ENCODE peak calls at places on chromosomes 6 and 20, in eight cellular contexts. One of them, this sample, is unnamed.

GRCh38 chr6:19380287-19380686 is 456.9 kb upstream of the ID4 start:
- DNase-seq in upper lobe of left lung: no peak
- DNase-seq in sigmoid colon: no peak
- DNase-seq in H1: no peak
- DNase-seq in heart left ventricle: no peak
- DNase-seq in IMR-90: no peak
- DNase-seq in breast epithelium: no peak
- DNase-seq in Peyer's patch: no peak
- DNase-seq in this sample: no peak

GRCh38 chr20:15913661-15914060 is 659.6 kb downstream of the KIF16B start:
- DNase-seq in upper lobe of left lung: no peak
- DNase-seq in sigmoid colon: no peak
- DNase-seq in H1: no peak
- DNase-seq in heart left ventricle: no peak
- DNase-seq in IMR-90: no peak
- DNase-seq in breast epithelium: no peak
- DNase-seq in Peyer's patch: no peak
- DNase-seq in this sample: no peak

GRCh38 chr6:12353731-12354130 is 63.6 kb downstream of the EDN1 start:
- DNase-seq in upper lobe of left lung: no peak
- DNase-seq in sigmoid colon: no peak
- DNase-seq in H1: no peak
- DNase-seq in heart left ventricle: no peak
- DNase-seq in IMR-90: no peak
- DNase-seq in breast epithelium: peak; percentile 37
- DNase-seq in Peyer's patch: no peak
- DNase-seq in this sample: no peak

GRCh38 chr6:167568407-167569024 is 243.6 kb downstream of the TTLL2 start:
- DNase-seq in upper lobe of left lung: no peak
- DNase-seq in sigmoid colon: peak; percentile 27
- DNase-seq in H1: no peak
- DNase-seq in heart left ventricle: no peak
- DNase-seq in IMR-90: no peak
- DNase-seq in breast epithelium: peak; percentile 11
- DNase-seq in Peyer's patch: no peak
- DNase-seq in this sample: peak; percentile 56

GRCh38 chr6:44524491-44525227 is 137.2 kb downstream of the CDC5L start:
- DNase-seq in upper lobe of left lung: peak; percentile 12
- DNase-seq in sigmoid colon: no peak
- DNase-seq in H1: no peak
- DNase-seq in heart left ventricle: no peak
- DNase-seq in IMR-90: no peak
- DNase-seq in breast epithelium: no peak
- DNase-seq in Peyer's patch: no peak
- DNase-seq in this sample: no peak

GRCh38 chr6:107118976-107119375 is 3.7 kb upstream of the BEND3 start:
- DNase-seq in upper lobe of left lung: no peak
- DNase-seq in sigmoid colon: no peak
- DNase-seq in H1: no peak
- DNase-seq in heart left ventricle: no peak
- DNase-seq in IMR-90: no peak
- DNase-seq in breast epithelium: no peak
- DNase-seq in Peyer's patch: no peak
- DNase-seq in this sample: peak; percentile 20

GRCh38 chr20:23680151-23680550 is 8.7 kb downstream of the CST4 start:
- DNase-seq in upper lobe of left lung: no peak
- DNase-seq in sigmoid colon: no peak
- DNase-seq in H1: no peak
- DNase-seq in heart left ventricle: no peak
- DNase-seq in IMR-90: no peak
- DNase-seq in breast epithelium: no peak
- DNase-seq in Peyer's patch: no peak
- DNase-seq in this sample: no peak

GRCh38 chr6:29255530-29255929 is 46.0 kb upstream of the OR14J1 start:
- DNase-seq in upper lobe of left lung: no peak
- DNase-seq in sigmoid colon: no peak
- DNase-seq in H1: no peak
- DNase-seq in heart left ventricle: no peak
- DNase-seq in IMR-90: no peak
- DNase-seq in breast epithelium: no peak
- DNase-seq in Peyer's patch: no peak
- DNase-seq in this sample: no peak

GRCh38 chr6:153588328-153588727 is 450.7 kb upstream of the OPRM1 start:
- DNase-seq in upper lobe of left lung: no peak
- DNase-seq in sigmoid colon: no peak
- DNase-seq in H1: no peak
- DNase-seq in heart left ventricle: no peak
- DNase-seq in IMR-90: no peak
- DNase-seq in breast epithelium: no peak
- DNase-seq in Peyer's patch: no peak
- DNase-seq in this sample: no peak

GRCh38 chr6:139027620-139028182 is 844 bp upstream of the ABRACL start:
- DNase-seq in upper lobe of left lung: no peak
- DNase-seq in sigmoid colon: no peak
- DNase-seq in H1: no peak
- DNase-seq in heart left ventricle: no peak
- DNase-seq in IMR-90: peak; percentile 63
- DNase-seq in breast epithelium: no peak
- DNase-seq in Peyer's patch: peak; percentile 53
- DNase-seq in this sample: peak; percentile 72

GRCh38 chr6:143579703-143580102 is 68.2 kb upstream of the FUCA2 start:
- DNase-seq in upper lobe of left lung: no peak
- DNase-seq in sigmoid colon: peak; percentile 87
- DNase-seq in H1: no peak
- DNase-seq in heart left ventricle: no peak
- DNase-seq in IMR-90: peak; percentile 95
- DNase-seq in breast epithelium: no peak
- DNase-seq in Peyer's patch: no peak
- DNase-seq in this sample: peak; percentile 55

GRCh38 chr6:160424256-160424655 is 76.1 kb downstream of the SLC22A3 start:
- DNase-seq in upper lobe of left lung: no peak
- DNase-seq in sigmoid colon: no peak
- DNase-seq in H1: no peak
- DNase-seq in heart left ventricle: no peak
- DNase-seq in IMR-90: no peak
- DNase-seq in breast epithelium: no peak
- DNase-seq in Peyer's patch: no peak
- DNase-seq in this sample: no peak

GRCh38 chr20:36859282-36859555 is 16.7 kb upstream of the TLDC2 start:
- DNase-seq in upper lobe of left lung: no peak
- DNase-seq in sigmoid colon: no peak
- DNase-seq in H1: no peak
- DNase-seq in heart left ventricle: no peak
- DNase-seq in IMR-90: no peak
- DNase-seq in breast epithelium: no peak
- DNase-seq in Peyer's patch: no peak
- DNase-seq in this sample: no peak

GRCh38 chr6:7129360-7129759 is 21.6 kb downstream of the RREB1 start:
- DNase-seq in upper lobe of left lung: no peak
- DNase-seq in sigmoid colon: no peak
- DNase-seq in H1: no peak
- DNase-seq in heart left ventricle: no peak
- DNase-seq in IMR-90: no peak
- DNase-seq in breast epithelium: peak; percentile 49
- DNase-seq in Peyer's patch: no peak
- DNase-seq in this sample: no peak

GRCh38 chr20:2518558-2518957 is 9.8 kb upstream of the ZNF343 start:
- DNase-seq in upper lobe of left lung: no peak
- DNase-seq in sigmoid colon: no peak
- DNase-seq in H1: no peak
- DNase-seq in heart left ventricle: no peak
- DNase-seq in IMR-90: no peak
- DNase-seq in breast epithelium: no peak
- DNase-seq in Peyer's patch: no peak
- DNase-seq in this sample: no peak

GRCh38 chr6:1335367-1336037 is 23.6 kb downstream of the FOXQ1 start:
- DNase-seq in upper lobe of left lung: no peak
- DNase-seq in sigmoid colon: no peak
- DNase-seq in H1: no peak
- DNase-seq in heart left ventricle: peak; percentile 51
- DNase-seq in IMR-90: peak; percentile 76
- DNase-seq in breast epithelium: peak; percentile 92
- DNase-seq in Peyer's patch: peak; percentile 58
- DNase-seq in this sample: peak; percentile 54

GRCh38 chr6:44042261-44043035 is 84.8 kb downstream of the MRPL14 start:
- DNase-seq in upper lobe of left lung: no peak
- DNase-seq in sigmoid colon: peak; percentile 46
- DNase-seq in H1: no peak
- DNase-seq in heart left ventricle: no peak
- DNase-seq in IMR-90: no peak
- DNase-seq in breast epithelium: no peak
- DNase-seq in Peyer's patch: no peak
- DNase-seq in this sample: no peak

GRCh38 chr20:5914859-5915258 is 35.5 kb downstream of the TRMT6 start:
- DNase-seq in upper lobe of left lung: no peak
- DNase-seq in sigmoid colon: no peak
- DNase-seq in H1: no peak
- DNase-seq in heart left ventricle: no peak
- DNase-seq in IMR-90: no peak
- DNase-seq in breast epithelium: no peak
- DNase-seq in Peyer's patch: no peak
- DNase-seq in this sample: no peak

GRCh38 chr6:143023695-143024094 is 37.0 kb upstream of the AIG1 start:
- DNase-seq in upper lobe of left lung: no peak
- DNase-seq in sigmoid colon: no peak
- DNase-seq in H1: no peak
- DNase-seq in heart left ventricle: no peak
- DNase-seq in IMR-90: no peak
- DNase-seq in breast epithelium: no peak
- DNase-seq in Peyer's patch: no peak
- DNase-seq in this sample: no peak

DNA sequence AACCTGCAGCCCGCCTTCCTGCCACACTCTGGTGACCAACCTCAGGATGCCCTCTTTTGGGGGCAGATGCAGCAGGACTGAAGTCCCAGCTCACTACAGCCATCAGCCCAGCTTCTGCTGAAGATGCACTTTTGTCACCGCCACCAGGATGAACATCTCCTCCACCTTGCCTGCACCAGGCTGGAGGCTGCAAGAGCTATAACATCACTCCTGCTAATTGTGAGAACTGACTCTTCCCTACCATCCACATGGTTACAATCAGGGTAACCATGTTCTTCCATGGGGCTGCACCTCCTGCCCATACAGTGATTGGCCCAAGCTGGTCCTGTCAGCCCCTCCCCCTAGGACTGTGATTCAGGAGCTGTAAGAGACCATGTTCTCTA is 2.0 kb upstream of the ACTL10 start:
- DNase-seq in upper lobe of left lung: no peak
- DNase-seq in sigmoid colon: no peak
- DNase-seq in H1: no peak
- DNase-seq in heart left ventricle: peak; percentile 26
- DNase-seq in IMR-90: no peak
- DNase-seq in breast epithelium: no peak
- DNase-seq in Peyer's patch: no peak
- DNase-seq in this sample: no peak
- H3K4me3 ChIP-seq in upper lobe of left lung: no peak overlapping the region
- H3K4me3 ChIP-seq in sigmoid colon: no peak overlapping the region
- H3K4me3 ChIP-seq in H1: no peak overlapping the region
- H3K4me3 ChIP-seq in heart left ventricle: no peak overlapping the region
- H3K4me3 ChIP-seq in IMR-90: no peak overlapping the region
- H3K4me3 ChIP-seq in breast epithelium: no peak overlapping the region
- H3K4me3 ChIP-seq in Peyer's patch: no peak overlapping the region
- H3K4me3 ChIP-seq in this sample: no peak overlapping the region

DNA sequence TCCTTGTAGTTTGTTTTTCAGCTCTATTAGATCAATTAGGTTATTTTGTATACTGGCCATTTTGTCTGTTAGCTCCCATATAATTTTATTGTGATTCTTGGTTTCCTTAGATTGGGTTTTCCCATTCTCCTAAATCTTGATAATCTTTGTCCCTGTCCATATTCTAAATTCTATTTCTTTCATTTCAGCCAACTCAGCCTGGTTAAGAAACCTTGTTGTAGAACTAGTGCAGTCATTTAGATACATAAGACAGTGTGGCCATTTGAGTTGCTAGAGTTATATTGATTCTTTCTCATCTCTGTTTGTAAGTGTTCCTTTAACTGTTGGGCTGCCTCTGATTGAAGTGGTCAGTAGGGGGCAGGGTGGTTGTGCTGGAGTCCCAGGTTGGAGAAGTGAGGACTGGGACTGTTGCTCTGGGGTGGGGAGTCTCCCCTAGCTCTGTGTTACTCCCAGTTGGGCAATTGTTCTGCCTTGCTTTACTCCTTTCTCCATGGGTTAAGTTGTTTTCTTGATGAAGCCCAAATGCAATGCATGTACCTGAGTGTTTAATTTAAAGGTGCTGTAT is 98.8 kb upstream of the NRN1 start:
- DNase-seq in upper lobe of left lung: no peak
- DNase-seq in sigmoid colon: no peak
- DNase-seq in H1: peak; percentile 9
- DNase-seq in heart left ventricle: no peak
- DNase-seq in IMR-90: no peak
- DNase-seq in breast epithelium: no peak
- DNase-seq in Peyer's patch: no peak
- DNase-seq in this sample: no peak
- TF ChIP-seq CTCF in upper lobe of left lung: no peak
- TF ChIP-seq CTCF in sigmoid colon: no peak
- TF ChIP-seq CTCF in H1: peak; percentile 64
- TF ChIP-seq CTCF in heart left ventricle: no peak
- TF ChIP-seq CTCF in IMR-90: no peak
- TF ChIP-seq CTCF in breast epithelium: no peak
- TF ChIP-seq CTCF in Peyer's patch: no peak
- TF ChIP-seq CTCF in this sample: no peak

DNA sequence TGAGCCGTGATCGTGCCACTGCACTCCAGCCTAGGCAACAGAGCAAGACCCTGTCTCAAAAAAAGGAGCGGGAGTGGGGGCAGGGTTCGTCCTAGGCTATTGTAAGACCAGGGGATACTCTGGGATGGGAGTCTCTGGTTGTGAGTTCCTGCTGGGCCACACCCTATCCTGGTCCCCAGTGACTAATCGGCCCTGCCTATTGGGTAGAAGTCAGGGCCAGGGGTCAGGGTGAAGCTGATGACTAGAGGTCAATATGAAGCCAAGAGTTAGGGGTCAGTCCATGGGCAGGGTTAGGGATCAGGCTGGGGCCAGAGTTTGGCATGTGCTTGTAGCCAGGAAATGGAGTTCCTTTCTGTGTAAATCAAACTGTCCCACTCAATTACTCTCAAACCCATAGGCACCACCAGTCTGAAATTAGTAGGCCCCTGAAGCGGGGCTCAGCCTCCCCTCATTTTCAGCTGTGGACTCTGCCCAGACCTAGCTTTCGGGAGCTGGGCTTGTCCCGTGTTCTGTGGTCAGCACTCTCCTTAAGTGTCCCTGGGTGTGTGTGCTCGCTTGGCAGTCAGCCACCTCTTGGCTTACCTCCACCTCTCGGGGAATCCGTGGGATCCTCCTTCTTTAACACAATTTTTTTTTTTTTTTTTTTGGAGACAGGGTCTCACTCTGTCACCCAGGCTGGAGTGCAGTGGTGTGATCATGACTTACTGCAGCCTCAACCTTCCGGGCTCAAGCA is 1.8 kb downstream of the HSPA12B start:
- DNase-seq in upper lobe of left lung: no peak
- DNase-seq in sigmoid colon: peak; percentile 71
- DNase-seq in H1: no peak
- DNase-seq in heart left ventricle: peak; percentile 57
- DNase-seq in IMR-90: no peak
- DNase-seq in breast epithelium: no peak
- DNase-seq in Peyer's patch: peak; percentile 56
- DNase-seq in this sample: no peak
- TF ChIP-seq POLR2A in upper lobe of left lung: no peak
- TF ChIP-seq POLR2A in sigmoid colon: no peak
- TF ChIP-seq POLR2A in H1: no peak
- TF ChIP-seq POLR2A in heart left ventricle: no peak
- TF ChIP-seq POLR2A in IMR-90: no peak
- TF ChIP-seq POLR2A in breast epithelium: no peak
- TF ChIP-seq POLR2A in Peyer's patch: no peak
- TF ChIP-seq POLR2A in this sample: no peak

GRCh38 chr20:9161308-9161707 is 92.4 kb downstream of the PLCB4 start:
- DNase-seq in upper lobe of left lung: no peak
- DNase-seq in sigmoid colon: no peak
- DNase-seq in H1: no peak
- DNase-seq in heart left ventricle: no peak
- DNase-seq in IMR-90: no peak
- DNase-seq in breast epithelium: no peak
- DNase-seq in Peyer's patch: no peak
- DNase-seq in this sample: no peak
- H3K4me3 ChIP-seq in upper lobe of left lung: no peak overlapping the region
- H3K4me3 ChIP-seq in sigmoid colon: no peak overlapping the region
- H3K4me3 ChIP-seq in H1: no peak overlapping the region
- H3K4me3 ChIP-seq in heart left ventricle: peak overlapping the region; percentile 11
- H3K4me3 ChIP-seq in IMR-90: no peak overlapping the region
- H3K4me3 ChIP-seq in breast epithelium: no peak overlapping the region
- H3K4me3 ChIP-seq in Peyer's patch: no peak overlapping the region
- H3K4me3 ChIP-seq in this sample: no peak overlapping the region

This sample was measured in lower leg skin.